ENCODE peak calls at places on chromosomes 6 and 20, in nine cellular contexts. K is colonic mucosa, H is HCT116, Q is prostate gland, E is iPS DF 6.9, U is heart left ventricle, S is lower lobe of right lung, B is tibial nerve, L is psoas muscle. C is an unnamed sample.
A peak's percentile ranks its signal among the peaks of the same experiment; 100 is the strongest.

GRCh38 chr6:52144196-52145076 is 41.7 kb upstream of the IL17A start:
- DNase-seq in S (no peak), B (no peak), K (no peak), H (no peak), U (no peak), E (no peak), L (no peak), Q (no peak), C (no peak)

GRCh38 chr6:133697666-133698065 is 191.2 kb upstream of the TCF21 start:
- DNase-seq in U (no peak), B (no peak), Q (no peak), L (no peak), E (no peak), S (no peak), K (no peak), H (no peak), C (no peak)

GRCh38 chr6:15914553-15914952 is 214.3 kb upstream of the MYLIP start:
- DNase-seq in Q (no peak), K (no peak), L (no peak), H (no peak), E (no peak), S (no peak), B (no peak), U (no peak), C (no peak)

GRCh38 chr20:46348972-46349741 is 40.9 kb upstream of the CDH22 start:
- DNase-seq in S (peak; percentile 67), U (peak; percentile 51), Q (peak; percentile 57), B (peak; percentile 44), L (peak; percentile 66), K (peak; percentile 35), H (peak; percentile 13), E (peak; percentile 58), C (peak; percentile 36)

GRCh38 chr6:1575213-1576041 is 34.3 kb upstream of the FOXC1 start:
- DNase-seq in E (no peak), S (no peak), H (no peak), Q (no peak), U (peak; percentile 45), B (peak; percentile 23), L (no peak), K (no peak), C (no peak)

GRCh38 chr20:431012-431904 is 23.2 kb downstream of the RBCK1 start:
- DNase-seq in H (peak; percentile 69), S (no peak), K (peak; percentile 41), Q (peak; percentile 82), L (peak; percentile 53), B (peak; percentile 34), E (no peak), U (peak; percentile 63), C (peak; percentile 59)

GRCh38 chr6:17394192-17394611 is 807 bp downstream of the CAP2 start:
- DNase-seq in Q (peak; percentile 46), E (peak; percentile 48), U (peak; percentile 39), L (peak; percentile 58), S (no peak), K (peak; percentile 67), B (peak; percentile 10), H (peak; percentile 64), C (peak; percentile 50)

GRCh38 chr6:142694054-142694453 is 250.9 kb downstream of the HIVEP2 start:
- DNase-seq in S (no peak), B (no peak), U (no peak), Q (no peak), E (no peak), L (no peak), H (no peak), K (no peak), C (no peak)

GRCh38 chr6:36776167-36776566 is 63.1 kb downstream of the CPNE5 start:
- DNase-seq in H (no peak), B (no peak), L (no peak), K (no peak), E (no peak), Q (no peak), S (no peak), U (no peak), C (no peak)

GRCh38 chr20:19828233-19828632 is 70.2 kb downstream of the RIN2 start:
- DNase-seq in Q (no peak), B (no peak), H (peak; percentile 33), E (no peak), S (no peak), U (no peak), K (peak; percentile 18), L (no peak), C (no peak)

GRCh38 chr6:118565317-118565960 is 17.3 kb downstream of the PLN start:
- DNase-seq in K (no peak), E (peak; percentile 18), Q (no peak), U (no peak), B (no peak), H (peak; percentile 18), S (no peak), L (no peak), C (peak; percentile 66)

DNA sequence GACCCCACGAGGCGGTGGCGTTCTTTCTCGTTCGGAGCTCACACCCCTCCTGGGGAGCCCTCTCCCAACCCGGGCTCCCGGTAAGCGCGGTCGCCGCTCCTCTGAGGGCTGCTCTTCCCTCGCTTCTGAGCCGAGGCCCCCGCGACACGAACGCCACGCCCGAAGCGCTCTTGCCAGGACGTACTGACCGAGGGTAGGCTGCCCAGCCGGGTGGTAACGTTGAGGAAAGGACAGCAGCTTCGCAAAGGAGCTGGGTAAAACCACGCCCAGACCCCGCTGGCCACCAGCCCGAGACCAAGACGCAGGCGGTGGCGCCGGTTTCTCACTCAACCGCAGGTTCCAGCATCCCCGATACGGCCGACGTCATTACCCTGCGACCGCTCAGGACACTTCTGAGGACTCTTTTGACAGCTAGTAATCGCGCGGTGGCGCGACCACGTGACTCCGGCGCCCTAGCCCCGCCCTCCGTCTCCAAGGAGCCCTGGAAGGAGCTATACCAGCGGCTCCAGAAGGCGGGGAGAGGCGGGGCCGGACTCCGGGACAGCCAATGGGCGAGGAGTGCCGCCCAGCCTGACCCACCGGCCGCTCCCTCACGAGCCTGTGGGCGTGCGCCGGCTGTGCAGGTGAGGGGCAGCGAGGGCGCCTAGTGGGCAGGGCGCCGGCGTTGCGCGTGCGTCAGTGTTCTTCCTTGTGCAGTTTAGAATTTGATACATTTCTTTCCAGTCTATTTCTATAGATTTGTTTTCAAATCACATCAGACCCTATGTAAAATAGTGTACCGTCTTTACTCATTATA is 4.0 kb upstream of the GZF1 start:
- DNase-seq in H (peak; percentile 99), K (peak; percentile 100), E (peak; percentile 100), B (peak; percentile 100), U (peak; percentile 100), Q (peak; percentile 100), L (peak; percentile 100), S (peak; percentile 100), C (peak; percentile 100)
- H3K4me1 ChIP-seq in H (peaks cover 19% of the 10 kb centered on the region), K (peaks cover 8% of the 10 kb centered on the region), E (peaks cover 2% of the 10 kb centered on the region), B (peaks cover 3% of the 10 kb centered on the region), U (peaks cover 3% of the 10 kb centered on the region), Q (peaks cover 2% of the 10 kb centered on the region), L (peaks cover 26% of the 10 kb centered on the region), S (peaks cover 27% of the 10 kb centered on the region), C (peaks cover under 1% of the 10 kb centered on the region)

GRCh38 chr6:110341671-110342304 is 16.4 kb downstream of the METTL24 start:
- DNase-seq in L (no peak), H (peak; percentile 15), K (no peak), E (no peak), U (no peak), B (no peak), Q (no peak), S (no peak), C (peak; percentile 19)
- H3K27ac ChIP-seq in L (no peak overlapping the region), H (no peak overlapping the region), K (no peak overlapping the region), E (no peak overlapping the region), U (peak overlapping the region; percentile 62), B (no peak overlapping the region), Q (no peak overlapping the region), S (no peak overlapping the region), C (no peak overlapping the region)

GRCh38 chr6:139981066-139981624 is 606.7 kb upstream of the CITED2 start:
- DNase-seq in H (no peak), B (no peak), Q (no peak), E (no peak), L (no peak), S (no peak), U (no peak), K (no peak), C (no peak)
- H3K4me1 ChIP-seq in H (peaks cover 10% of the 10 kb centered on the region), B (no peaks in the 10 kb centered on the region), Q (peaks cover 6% of the 10 kb centered on the region), E (peaks cover 2% of the 10 kb centered on the region), L (peaks cover 27% of the 10 kb centered on the region), S (peaks cover 18% of the 10 kb centered on the region), U (peaks cover 2% of the 10 kb centered on the region), K (no peaks in the 10 kb centered on the region), C (peaks cover 5% of the 10 kb centered on the region)

DNA sequence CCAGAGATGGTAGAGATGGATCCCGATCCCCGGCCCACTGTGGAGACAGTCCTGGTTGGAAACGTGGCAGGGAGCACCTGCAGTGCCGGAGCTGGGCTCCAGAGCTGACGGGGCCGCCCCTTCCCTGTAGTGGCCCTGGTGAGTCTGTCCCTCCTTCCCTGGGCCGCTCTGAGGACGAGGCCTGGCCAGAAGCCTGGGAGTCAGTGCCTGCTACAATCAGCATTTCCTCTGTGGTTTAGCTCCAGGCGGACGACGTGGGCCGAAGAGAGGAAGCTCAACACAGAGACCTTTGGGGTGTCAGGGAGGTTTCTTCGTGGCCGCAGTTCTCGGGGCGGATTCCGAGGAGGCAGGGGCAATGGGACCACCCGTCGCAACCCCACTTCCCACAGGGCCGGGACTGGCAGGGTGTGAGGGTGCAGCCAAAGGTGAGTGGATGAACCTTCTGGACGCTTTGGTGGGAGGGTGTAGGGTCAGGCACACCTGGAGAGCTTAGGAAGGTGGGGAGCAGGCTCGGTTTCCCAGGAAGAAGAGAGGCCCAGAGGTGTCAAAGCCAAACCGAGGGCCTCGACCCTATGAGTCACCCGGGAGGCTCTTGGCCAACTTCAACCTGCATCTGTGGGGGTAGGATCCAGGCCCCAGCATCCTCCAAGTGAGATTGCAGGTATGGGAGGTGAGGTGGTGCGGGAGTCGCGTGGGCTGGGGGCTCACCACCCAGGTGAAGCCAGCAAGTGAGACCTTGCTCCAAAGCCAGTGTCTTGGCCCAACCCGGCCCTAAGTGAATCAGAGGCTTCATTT is 9.9 kb downstream of the PSMA7 start:
- DNase-seq in L (peak; percentile 48), E (no peak), K (no peak), S (peak; percentile 72), U (peak; percentile 56), Q (no peak), H (no peak), B (no peak), C (no peak)
- H3K27ac ChIP-seq in L (peak overlapping the region; percentile 67), E (no peak overlapping the region), K (no peak overlapping the region), S (peak overlapping the region; percentile 79), U (peak overlapping the region; percentile 55), Q (no peak overlapping the region), H (no peak overlapping the region), B (peak overlapping the region; percentile 77), C (peak overlapping the region; percentile 8)